ENCODE peak calls at places on chromosomes 13 and 19, in five cellular contexts. N, I, T, K and V are unnamed samples.

GRCh38 chr13:37208052-37208451 is 102.6 kb upstream of the CSNK1A1L start:
- DNase-seq in N (no peak), I (no peak), T (no peak), K (no peak), V (no peak)

GRCh38 chr19:51093510-51094345 is 11.0 kb upstream of the KLK14 start:
- DNase-seq in N (no peak), I (no peak), T (no peak), K (no peak), V (no peak)

GRCh38 chr19:56980864-56981263 is 138.9 kb upstream of the USP29 start:
- DNase-seq in N (no peak), I (no peak), T (no peak), K (no peak), V (no peak)

GRCh38 chr13:84137292-84137691 is 255.0 kb upstream of the SLITRK1 start:
- DNase-seq in N (no peak), I (no peak), T (no peak), K (no peak), V (no peak)

GRCh38 chr19:29528946-29529645 is 3.3 kb downstream of the VSTM2B start:
- DNase-seq in N (no peak), I (no peak), T (no peak), K (no peak), V (no peak)

GRCh38 chr13:106099765-106100164 is 435.7 kb downstream of the EFNB2 start:
- DNase-seq in N (peak; percentile 47), I (no peak), T (no peak), K (no peak), V (no peak)

GRCh38 chr19:33024398-33024797 is 40.3 kb downstream of the RHPN2 start:
- DNase-seq in N (peak; percentile 32), I (no peak), T (no peak), K (no peak), V (no peak)

GRCh38 chr13:62110079-62110478 is 694.4 kb upstream of the PCDH20 start:
- DNase-seq in N (no peak), I (no peak), T (no peak), K (peak; percentile 11), V (no peak)

GRCh38 chr13:80199585-80200292 is 141.2 kb downstream of the SPRY2 start:
- DNase-seq in N (no peak), I (no peak), T (no peak), K (no peak), V (no peak)

GRCh38 chr13:27673911-27674310 is 52.2 kb downstream of the POLR1D start:
- DNase-seq in N (no peak), I (no peak), T (no peak), K (no peak), V (no peak)

GRCh38 chr19:14408641-14409120 is 10.5 kb downstream of the DDX39A start:
- DNase-seq in N (no peak), I (no peak), T (no peak), K (no peak), V (no peak)

GRCh38 chr19:2481466-2481865 is 5.5 kb downstream of the GADD45B start:
- DNase-seq in N (no peak), I (no peak), T (no peak), K (no peak), V (peak; percentile 75)

GRCh38 chr19:2661615-2662014 is 40.9 kb downstream of the GNG7 start:
- DNase-seq in N (peak; percentile 62), I (no peak), T (no peak), K (no peak), V (no peak)

GRCh38 chr19:47036233-47036651 is 12.2 kb downstream of the TMEM160 start:
- DNase-seq in N (no peak), I (no peak), T (no peak), K (no peak), V (no peak)

GRCh38 chr13:94683426-94683825 is 28.9 kb downstream of the SOX21 start:
- DNase-seq in N (no peak), I (no peak), T (no peak), K (no peak), V (no peak)

GRCh38 chr13:40438999-40439797 is 227.2 kb downstream of the FOXO1 start:
- DNase-seq in N (no peak), I (peak; percentile 68), T (no peak), K (no peak), V (peak; percentile 21)

GRCh38 chr19:33662391-33662790 is 40.6 kb downstream of the CHST8 start:
- DNase-seq in N (no peak), I (no peak), T (no peak), K (no peak), V (no peak)

GRCh38 chr13:40190656-40191100 is 475.8 kb downstream of the FOXO1 start:
- DNase-seq in N (peak; percentile 40), I (peak; percentile 85), T (peak; percentile 36), K (no peak), V (peak; percentile 79)